ENCODE peak calls at places on chromosomes 16 and 17, in four cellular contexts. R is body of pancreas; L is CD4-positive, alpha-beta T cell; A is ovary. O is an unnamed sample.

GRCh38 chr17:49508061-49508865 is 13.2 kb downstream of the NGFR start:
- DNase-seq in R (no peak), L (no peak), A (no peak), O (peak)

GRCh38 chr16:63289834-63290460 is 1253.7 kb upstream of the CDH8 start:
- DNase-seq in R (peak), L (no peak), A (no peak), O (peak)

GRCh38 chr16:424623-425081 is 797 bp upstream of the RAB11FIP3 start:
- DNase-seq in R (peak), L (no peak), A (peak), O (no peak)

GRCh38 chr16:80080287-80080851 is 460.4 kb upstream of the DYNLRB2 start:
- DNase-seq in R (no peak), L (no peak), A (no peak), O (no peak)

GRCh38 chr17:28916302-28916934 is 13.5 kb upstream of the DHRS13 start:
- DNase-seq in R (peak), L (peak), A (peak), O (peak)

GRCh38 chr17:43840814-43841213 is 6.2 kb upstream of the CD300LG start:
- DNase-seq in R (no peak), L (no peak), A (no peak), O (peak)

GRCh38 chr17:10622610-10623485 is 34.3 kb downstream of the MYH3 start:
- DNase-seq in R (no peak), L (no peak), A (no peak), O (no peak)

GRCh38 chr17:79220715-79221291 is 146.2 kb downstream of the ENGASE start:
- DNase-seq in R (no peak), L (no peak), A (no peak), O (no peak)

GRCh38 chr16:27579086-27579980 is 29.4 kb downstream of the KATNIP start:
- DNase-seq in R (no peak), L (no peak), A (no peak), O (no peak)

GRCh38 chr16:56841233-56841632 is 23.8 kb upstream of the SLC12A3 start:
- DNase-seq in R (no peak), L (no peak), A (no peak), O (no peak)

GRCh38 chr17:38416840-38417209 is 11.4 kb upstream of the ARHGAP23 start:
- DNase-seq in R (no peak), L (no peak), A (no peak), O (no peak)

GRCh38 chr16:67663151-67663876 is 2.6 kb downstream of the PARD6A start:
- DNase-seq in R (peak), L (no peak), A (peak), O (peak)

GRCh38 chr17:82696916-82697807 is 1.3 kb downstream of the RAB40B start:
- DNase-seq in R (no peak), L (no peak), A (peak), O (peak)

GRCh38 chr16:50594332-50595260 is 46.4 kb downstream of the NKD1 start:
- DNase-seq in R (no peak), L (no peak), A (no peak), O (no peak)

GRCh38 chr16:86200722-86201121 is 301.8 kb downstream of the IRF8 start:
- DNase-seq in R (no peak), L (no peak), A (no peak), O (no peak)

GRCh38 chr17:62948370-62948769 is 17.7 kb upstream of the TANC2 start:
- DNase-seq in R (no peak), L (no peak), A (no peak), O (no peak)

GRCh38 chr17:57536789-57537523 is 208.1 kb downstream of the CCDC182 start:
- DNase-seq in R (no peak), L (no peak), A (peak), O (no peak)

GRCh38 chr17:59368218-59368857 is 36.9 kb downstream of the YPEL2 start:
- DNase-seq in R (no peak), L (no peak), A (no peak), O (no peak)

GRCh38 chr16:21260870-21261791 is 17.0 kb downstream of the CRYM start:
- DNase-seq in R (peak), L (no peak), A (no peak), O (peak)

GRCh38 chr16:22955461-22956145 is 141.6 kb downstream of the HS3ST2 start:
- DNase-seq in R (no peak), L (no peak), A (no peak), O (no peak)

GRCh38 chr17:45225964-45226530 is 4.4 kb downstream of the FMNL1 start:
- DNase-seq in R (peak), L (peak), A (no peak), O (no peak)

GRCh38 chr17:18227635-18228034 is 2.2 kb downstream of the LLGL1 start:
- DNase-seq in R (no peak), L (no peak), A (no peak), O (no peak)

GRCh38 chr17:29760279-29760721 is 137.6 kb upstream of the CORO6 start:
- DNase-seq in R (no peak), L (peak), A (no peak), O (no peak)

GRCh38 chr16:51119576-51120288 is 31.3 kb downstream of the SALL1 start:
- DNase-seq in R (no peak), L (no peak), A (no peak), O (no peak)

GRCh38 chr16:23516366-23517137 is 6.3 kb upstream of the GGA2 start:
- DNase-seq in R (no peak), L (no peak), A (no peak), O (no peak)

GRCh38 chr17:76088041-76088867 is 9.3 kb downstream of the ZACN start:
- DNase-seq in R (no peak), L (no peak), A (no peak), O (no peak)
- TF ChIP-seq CTCF in R (no peak), L (no peak), A (no peak), O (no peak)

DNA sequence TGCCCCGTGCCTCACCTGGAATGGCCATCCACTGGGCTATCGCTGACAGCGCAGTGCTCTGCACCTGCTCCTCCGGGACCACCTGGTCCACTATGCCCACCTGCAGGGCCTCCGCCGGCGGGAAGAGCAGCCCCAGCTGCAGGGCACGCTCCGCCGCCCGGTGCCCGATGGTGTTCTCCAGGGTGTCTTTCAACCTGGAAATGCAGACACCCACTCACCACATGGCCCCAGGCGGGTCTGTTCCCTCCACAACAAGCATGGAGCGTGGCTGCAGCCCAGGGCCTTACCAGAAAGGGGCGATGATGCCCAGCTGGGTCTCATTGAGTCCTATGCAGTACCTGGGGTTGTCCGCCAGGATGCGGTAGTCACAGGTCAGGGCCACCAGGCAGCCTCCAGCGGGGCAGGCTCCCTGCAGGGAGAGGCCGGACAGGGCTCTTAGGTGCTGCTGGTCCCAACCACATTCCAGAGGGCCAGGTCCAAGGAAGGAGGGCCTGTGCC is 6.8 kb downstream of the DNASE1L2 start:
- DNase-seq in R (no peak), L (no peak), A (no peak), O (no peak)
- TF ChIP-seq CTCF in R (no peak), L (no peak), A (no peak), O (no peak)

GRCh38 chr17:19371259-19372003 is 6.9 kb upstream of the MAPK7 start:
- DNase-seq in R (no peak), L (no peak), A (no peak), O (no peak)
- TF ChIP-seq CTCF in R (no peak), L (no peak), A (no peak), O (no peak)

GRCh38 chr16:6363891-6364607 is 968.6 kb upstream of the RBFOX1 start:
- DNase-seq in R (no peak), L (no peak), A (no peak), O (no peak)

GRCh38 chr16:6362321-6362720 is 970.3 kb upstream of the RBFOX1 start:
- DNase-seq in R (no peak), L (no peak), A (no peak), O (no peak)

GRCh38 chr16:6356881-6357280 is 975.8 kb upstream of the RBFOX1 start:
- DNase-seq in R (no peak), L (no peak), A (no peak), O (no peak)

DNA sequence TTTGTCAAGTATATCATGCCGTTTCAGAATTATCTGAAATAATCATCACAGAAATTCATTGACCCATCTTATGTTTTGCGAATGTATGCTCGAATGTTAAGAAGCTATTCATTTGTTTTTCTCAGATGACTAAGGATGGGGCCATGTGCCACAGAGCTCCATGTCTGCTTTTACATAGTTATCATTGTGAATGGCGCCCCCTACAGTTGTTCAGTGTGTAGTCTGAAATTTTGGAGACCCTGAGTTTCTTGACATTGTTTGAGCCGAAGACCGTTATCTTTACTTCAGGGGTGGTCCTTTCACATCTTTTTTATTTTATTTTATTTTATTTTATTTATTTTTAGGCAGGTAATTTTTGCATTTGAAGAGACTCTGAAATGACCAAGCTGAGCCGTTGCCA is 972.0 kb upstream of the RBFOX1 start:
- DNase-seq in R (no peak), L (no peak), A (no peak), O (no peak)
- TF ChIP-seq CTCF in R (no peak), L (no peak), A (no peak), O (no peak)